ENCODE peak calls at places on chromosomes 12 and 14, in four cellular contexts. X is fibroblast of pulmonary artery, Q is GM13976, S is RWPE1. F is an unnamed sample.

GRCh38 chr12:95972832-95973465 is 23.2 kb downstream of the HAL start:
- DNase-seq in S (no peak), X (no peak), Q (no peak), F (no peak)

GRCh38 chr12:130832561-130833209 is 6.4 kb downstream of the STX2 start:
- DNase-seq in S (peak), X (peak), Q (no peak), F (peak)

GRCh38 chr14:23530360-23531055 is 21.1 kb downstream of the ZFHX2 start:
- DNase-seq in S (no peak), Q (no peak), X (peak), F (no peak)

GRCh38 chr12:104626069-104626690 is 169.4 kb downstream of the CHST11 start:
- DNase-seq in Q (no peak), X (no peak), S (no peak), F (no peak)

GRCh38 chr14:91554535-91555332 is 44.6 kb upstream of the PPP4R3A start:
- DNase-seq in Q (no peak), S (no peak), X (no peak), F (no peak)

GRCh38 chr14:61837336-61838229 is 75.4 kb downstream of the SNAPC1 start:
- DNase-seq in Q (peak), X (peak), S (peak), F (peak)

GRCh38 chr12:19971396-19971802 is 396.9 kb upstream of the PDE3A start:
- DNase-seq in X (peak), S (no peak), Q (no peak), F (no peak)

GRCh38 chr12:125089083-125089482 is 23.8 kb downstream of the AACS start:
- DNase-seq in S (no peak), X (no peak), Q (no peak), F (no peak)

GRCh38 chr12:6613015-6613775 is 6.0 kb upstream of the CHD4 start:
- DNase-seq in X (peak), S (peak), Q (peak), F (peak)

GRCh38 chr14:90109858-90110257 is 48.1 kb downstream of the KCNK13 start:
- DNase-seq in S (peak), X (no peak), Q (no peak), F (no peak)

GRCh38 chr12:126093911-126094310 is 1028.7 kb downstream of the AACS start:
- DNase-seq in X (peak), S (peak), Q (no peak), F (no peak)

GRCh38 chr12:110932048-110932447 is 11.7 kb upstream of the MYL2 start:
- DNase-seq in Q (peak), S (no peak), X (peak), F (no peak)

GRCh38 chr14:35819591-35820540 is 6.3 kb upstream of the BRMS1L start:
- DNase-seq in X (no peak), S (no peak), Q (no peak), F (no peak)

GRCh38 chr14:98724734-98725133 is 547.3 kb downstream of the BCL11B start:
- DNase-seq in S (no peak), Q (no peak), X (no peak), F (no peak)

GRCh38 chr14:71606064-71606463 is 326.2 kb upstream of the RGS6 start:
- DNase-seq in X (no peak), Q (no peak), S (no peak), F (no peak)

DNA sequence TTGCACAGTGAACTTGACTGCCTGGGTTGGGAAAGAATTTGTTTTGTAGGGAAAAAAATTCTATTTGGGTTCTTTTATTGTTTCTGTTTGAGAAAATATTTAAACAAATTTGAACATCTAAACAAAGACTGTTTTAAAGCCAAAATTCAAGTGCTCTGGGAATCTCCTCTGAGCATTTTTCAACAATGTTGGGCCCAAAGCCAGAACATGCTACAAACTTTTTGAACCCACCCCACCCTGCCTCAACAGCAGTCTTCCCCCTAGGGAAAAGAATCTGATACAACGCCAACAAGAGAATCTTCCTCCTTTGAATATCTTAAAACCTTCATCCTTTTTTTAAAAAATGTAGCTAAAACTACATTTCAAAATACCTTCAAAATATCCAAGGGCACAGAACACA is 20.3 kb upstream of the NID2 start:
- DNase-seq in X (peak), Q (no peak), S (no peak), F (no peak)
- TF ChIP-seq CTCF in X (no peak), Q (no peak), S (no peak), F (no peak)

DNA sequence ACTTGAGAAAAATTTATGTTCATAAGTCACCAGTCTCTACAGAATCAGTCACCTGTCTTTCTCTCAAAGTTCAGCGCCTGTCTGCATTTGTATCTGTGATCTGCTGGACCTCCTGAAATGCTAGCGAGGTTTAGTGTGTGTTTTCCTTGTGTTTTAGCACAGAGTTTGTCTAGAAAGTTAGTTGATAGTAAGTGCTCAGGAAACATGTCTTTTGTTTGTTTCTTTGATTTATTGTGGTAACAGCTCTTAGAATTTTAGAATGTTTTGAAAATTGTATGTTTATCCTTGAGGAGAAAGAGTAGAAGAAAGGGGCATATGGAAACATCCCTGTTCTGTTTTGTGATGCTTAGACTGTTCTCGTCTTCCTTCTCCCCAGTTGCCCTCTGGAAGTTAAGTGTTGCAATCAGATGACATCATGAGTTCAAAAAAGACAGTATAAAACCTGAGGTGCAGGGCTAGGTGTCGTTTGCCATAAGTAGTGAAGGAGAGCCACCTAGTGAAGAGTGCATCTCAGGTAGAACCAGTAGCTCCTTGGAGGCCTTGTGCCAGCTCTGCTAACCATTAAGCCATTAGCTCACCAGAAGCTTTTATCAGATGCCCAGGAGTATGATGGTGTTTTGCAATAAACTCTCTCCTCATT is 44.8 kb downstream of the FBXW8 start:
- DNase-seq in X (peak), Q (peak), S (peak), F (no peak)
- TF ChIP-seq CTCF in X (no peak), Q (no peak), S (no peak), F (no peak)

GRCh38 chr12:127133675-127134335 is 1133.2 kb upstream of the TMEM132C start:
- DNase-seq in S (no peak), Q (no peak), X (no peak), F (no peak)
- TF ChIP-seq CTCF in S (no peak), Q (no peak), X (no peak), F (peak)

GRCh38 chr14:66508547-66508845 is 549 bp downstream of the GPHN start:
- DNase-seq in X (no peak), Q (no peak), S (no peak), F (no peak)

GRCh38 chr14:66507181-66507721 is 696 bp upstream of the GPHN start:
- DNase-seq in X (no peak), S (no peak), Q (no peak), F (no peak)

GRCh38 chr14:66509874-66510273 is 1.9 kb downstream of the GPHN start:
- DNase-seq in X (no peak), Q (no peak), S (no peak), F (no peak)

GRCh38 chr14:66508846-66509621 is 1.1 kb downstream of the GPHN start:
- DNase-seq in X (peak), Q (peak), S (peak), F (peak)

DNA sequence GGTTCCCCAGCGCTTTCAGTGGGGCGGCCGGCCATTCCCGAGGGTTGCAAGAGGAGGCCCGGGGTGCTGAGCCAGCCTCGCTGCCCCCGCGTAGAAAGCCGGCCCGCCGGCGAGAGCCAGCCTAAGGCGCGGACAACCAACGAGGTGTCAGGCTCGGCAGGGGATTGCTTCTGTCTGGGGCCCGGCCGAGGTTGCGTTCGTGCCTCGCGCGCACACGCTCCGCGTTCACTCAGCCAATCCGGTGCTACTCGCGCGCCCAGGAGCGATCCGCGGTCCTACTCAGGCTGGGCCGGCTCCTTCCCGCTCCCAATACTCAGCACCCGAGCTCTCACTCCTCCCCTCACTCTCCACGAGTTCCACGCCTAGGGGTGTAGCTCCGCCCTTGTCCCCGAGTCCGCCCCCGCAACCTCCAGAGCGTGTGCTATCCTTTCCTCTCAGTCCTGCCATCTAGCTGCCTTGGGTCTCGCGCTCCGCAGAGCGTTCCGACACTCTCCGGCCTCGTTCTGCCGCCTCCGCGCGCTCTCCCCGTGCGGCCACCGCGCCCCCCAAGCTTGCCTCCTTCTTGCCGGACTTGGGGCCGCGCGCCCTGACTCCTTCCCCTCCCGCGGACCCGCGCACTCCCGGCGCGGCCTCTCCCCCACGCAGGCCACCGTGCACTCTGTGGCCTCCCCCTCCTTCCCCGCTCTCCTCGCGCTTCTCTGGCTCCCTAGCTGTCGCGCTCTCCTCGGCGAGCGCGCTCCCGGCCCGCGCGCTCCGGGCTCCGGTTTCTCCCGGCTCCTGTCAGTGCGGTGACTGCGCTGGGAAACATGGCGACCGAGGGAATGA is at the start of gene GPHN:
- DNase-seq in S (peak), Q (peak), X (peak), F (peak)
- TF ChIP-seq CTCF in S (no peak), Q (peak), X (peak), F (peak)

GRCh38 chr14:104224516-104225281 is 86.3 kb downstream of the KIF26A start:
- DNase-seq in X (no peak), S (no peak), Q (peak), F (no peak)
- TF ChIP-seq CTCF in X (peak), S (no peak), Q (peak), F (peak)

GRCh38 chr14:53183071-53183470 is 29.9 kb upstream of the DDHD1 start:
- DNase-seq in Q (no peak), X (no peak), S (no peak), F (no peak)

GRCh38 chr14:53174918-53175317 is 21.8 kb upstream of the DDHD1 start:
- DNase-seq in Q (no peak), S (no peak), X (no peak), F (no peak)

GRCh38 chr14:53186532-53186931 is 33.4 kb upstream of the DDHD1 start:
- DNase-seq in S (no peak), X (no peak), Q (no peak), F (no peak)

GRCh38 chr14:53183611-53184010 is 30.5 kb upstream of the DDHD1 start:
- DNase-seq in S (no peak), X (no peak), Q (no peak), F (peak)

GRCh38 chr14:53180272-53181221 is 27.4 kb upstream of the DDHD1 start:
- DNase-seq in S (no peak), Q (peak), X (peak), F (no peak)
- TF ChIP-seq CTCF in S (no peak), Q (peak), X (peak), F (peak)

DNA sequence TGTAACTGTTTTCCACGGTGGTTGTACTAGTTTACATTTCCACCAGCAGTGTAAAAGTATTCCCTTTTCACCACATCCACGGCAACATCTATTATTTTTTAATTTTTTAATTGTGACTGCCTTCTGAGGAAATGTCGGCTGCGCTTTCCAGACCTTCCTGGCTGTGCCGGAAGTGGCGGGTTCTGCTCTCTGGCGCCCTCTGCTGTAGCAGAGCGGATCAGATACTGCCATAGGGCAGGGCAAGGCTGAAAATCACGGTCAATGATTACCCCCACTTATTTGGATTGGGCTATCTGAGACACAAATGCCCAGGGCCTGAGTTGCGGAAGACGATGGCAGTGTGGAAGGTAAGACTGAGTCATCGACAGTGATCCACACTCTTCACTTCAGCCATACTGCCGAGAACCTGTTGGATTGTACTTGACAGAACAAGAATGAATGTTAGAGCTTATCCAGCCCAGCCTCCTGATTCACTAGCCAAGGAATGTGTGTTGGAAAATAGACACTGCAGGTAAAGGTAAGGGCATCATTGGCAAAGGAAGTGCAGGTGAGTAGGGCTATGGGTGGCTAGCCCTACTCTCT is 124.2 kb downstream of the NTF3 start:
- DNase-seq in S (no peak), X (no peak), Q (no peak), F (no peak)
- TF ChIP-seq CTCF in S (peak), X (peak), Q (peak), F (peak)

DNA sequence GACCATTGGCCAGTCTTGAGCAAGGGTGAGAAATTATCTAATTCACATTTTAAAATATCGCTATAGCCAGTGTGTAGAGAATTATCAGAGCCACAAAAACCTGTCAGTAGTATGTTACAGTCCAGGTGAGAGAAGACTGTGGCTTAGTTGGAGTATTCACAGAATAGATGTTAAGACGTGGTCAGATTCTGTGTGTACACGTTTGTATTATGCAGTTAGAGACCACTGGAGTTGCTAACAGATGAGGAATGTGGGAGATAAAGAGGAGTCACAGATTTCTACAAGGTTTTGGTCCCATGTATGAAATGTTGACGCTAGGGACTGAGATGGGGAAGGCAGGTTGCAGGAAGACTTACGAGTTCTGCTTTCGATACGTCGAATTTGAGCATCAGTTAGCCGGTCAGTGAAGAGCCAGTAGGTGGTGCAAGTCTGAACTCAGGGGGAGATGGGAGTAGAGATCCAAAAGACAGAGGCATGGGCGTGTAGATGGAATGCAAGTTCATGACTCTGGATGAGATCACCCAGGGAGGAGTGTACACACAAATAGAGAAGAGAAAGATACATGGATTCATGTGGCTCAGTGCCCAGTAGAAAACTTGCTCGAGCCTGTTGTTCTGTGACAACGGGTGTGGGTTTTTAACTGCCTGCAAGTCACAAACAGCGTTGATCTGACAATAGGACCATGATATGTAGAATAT is 114.8 kb upstream of the FLRT2 start:
- DNase-seq in X (peak), Q (no peak), S (peak), F (peak)
- TF ChIP-seq CTCF in X (peak), Q (no peak), S (peak), F (peak)

DNA sequence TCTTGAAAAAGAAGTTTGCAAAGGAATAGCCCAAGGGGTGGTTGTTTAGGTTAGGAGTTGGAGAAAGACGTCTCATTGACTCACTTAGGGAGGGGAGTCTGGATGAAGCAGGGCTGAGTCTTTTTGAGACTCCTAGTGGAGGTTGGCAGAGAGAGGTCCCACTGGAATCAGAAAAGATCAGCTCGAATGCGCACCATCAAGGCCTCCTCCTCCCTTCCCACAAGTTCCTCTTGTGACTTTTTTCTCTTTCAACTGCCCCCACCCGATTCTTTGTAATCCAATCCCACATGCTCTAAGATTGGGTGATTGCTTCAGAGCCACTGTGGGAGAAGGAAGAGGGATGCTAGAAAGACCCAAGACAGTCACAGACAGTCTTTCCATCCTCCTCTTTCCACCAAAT is 2.0 kb downstream of the ARHGEF40 start:
- DNase-seq in X (peak), S (no peak), Q (peak), F (peak)
- TF ChIP-seq CTCF in X (peak), S (no peak), Q (no peak), F (peak)

DNA sequence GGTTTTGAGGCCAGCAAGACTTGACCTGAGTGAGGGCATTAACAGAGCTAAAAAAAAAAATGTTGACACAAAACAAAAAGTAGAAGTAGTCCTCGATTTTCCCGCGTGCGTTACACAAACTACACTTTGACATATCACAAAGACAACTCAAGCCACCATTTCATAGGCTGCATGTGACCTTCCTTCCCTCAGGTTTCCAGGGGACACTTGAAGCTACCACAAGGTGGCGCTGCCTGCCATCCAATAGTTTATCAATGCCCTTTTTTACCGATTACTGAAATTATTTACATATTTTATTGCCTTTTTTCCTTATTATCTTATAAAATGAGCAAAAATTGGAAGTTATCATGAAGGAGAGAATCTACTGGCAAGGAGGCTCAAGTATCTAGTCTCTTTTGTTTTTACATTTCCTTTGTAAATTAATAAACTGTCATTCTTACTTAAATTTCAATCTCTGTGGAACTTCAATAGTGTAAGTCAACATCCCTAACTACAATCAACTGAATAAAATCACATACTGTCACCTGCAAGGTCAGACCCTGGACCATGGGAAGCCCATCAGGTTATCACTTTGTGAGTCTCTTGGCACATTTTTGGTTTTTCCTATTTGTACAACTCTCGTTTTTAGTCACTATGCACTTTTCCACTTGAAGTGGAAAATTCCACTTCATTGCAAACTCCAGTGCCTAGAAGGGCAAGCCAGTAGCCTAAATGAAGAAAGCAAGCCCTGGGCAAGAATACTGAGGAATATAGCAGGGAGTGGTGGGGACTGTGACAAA is 84.6 kb upstream of the CPSF6 start:
- DNase-seq in X (peak), S (peak), Q (peak), F (peak)
- TF ChIP-seq CTCF in X (peak), S (peak), Q (peak), F (peak)